ENCODE peak calls at places on chromosomes 13 and 19, in four cellular contexts. D, O, W and X are unnamed samples.

GRCh38 chr19:22545751-22546150 is 88.4 kb upstream of the ZNF492 start:
- DNase-seq in D (peak), O (peak), W (no peak), X (peak)

GRCh38 chr19:58325623-58326022 is 1.2 kb upstream of the ZSCAN22 start:
- DNase-seq in D (no peak), O (no peak), W (no peak), X (no peak)

GRCh38 chr13:39455534-39456175 is 147.3 kb downstream of the LHFPL6 start:
- DNase-seq in D (no peak), O (no peak), W (no peak), X (no peak)

GRCh38 chr13:113546571-113547247 is 37.8 kb upstream of the TFDP1 start:
- DNase-seq in D (no peak), O (no peak), W (no peak), X (no peak)

GRCh38 chr13:102642029-102642428 is 45.2 kb downstream of the TPP2 start:
- DNase-seq in D (no peak), O (no peak), W (no peak), X (no peak)

GRCh38 chr13:45974500-45974899 is 78.0 kb downstream of the ZC3H13 start:
- DNase-seq in D (no peak), O (no peak), W (no peak), X (no peak)

GRCh38 chr19:47521473-47522180 is 6.8 kb upstream of the NAPA start:
- DNase-seq in D (no peak), O (no peak), W (no peak), X (no peak)

GRCh38 chr19:11014403-11014911 is 53.6 kb downstream of the SMARCA4 start:
- DNase-seq in D (no peak), O (no peak), W (no peak), X (no peak)

GRCh38 chr19:1276620-1277007 is 1.3 kb downstream of the FAM174C start:
- DNase-seq in D (no peak), O (no peak), W (no peak), X (no peak)

GRCh38 chr19:18057557-18057956 is 29.2 kb downstream of the IL12RB1 start:
- DNase-seq in D (no peak), O (no peak), W (no peak), X (no peak)

GRCh38 chr13:21625366-21625765 is 21.4 kb upstream of the MICU2 start:
- DNase-seq in D (peak), O (no peak), W (no peak), X (peak)

GRCh38 chr13:60765700-60766411 is 368.8 kb downstream of the TDRD3 start:
- DNase-seq in D (peak), O (no peak), W (no peak), X (peak)

GRCh38 chr13:40490086-40490723 is 176.2 kb downstream of the FOXO1 start:
- DNase-seq in D (no peak), O (no peak), W (no peak), X (no peak)

GRCh38 chr19:1857648-1858326 is 5.6 kb downstream of the KLF16 start:
- DNase-seq in D (no peak), O (no peak), W (no peak), X (no peak)

GRCh38 chr19:5128251-5128931 is 159.5 kb downstream of the KDM4B start:
- DNase-seq in D (no peak), O (peak), W (no peak), X (no peak)

GRCh38 chr13:113150545-113151365 is 7.7 kb upstream of the PROZ start:
- DNase-seq in D (no peak), O (no peak), W (no peak), X (no peak)

GRCh38 chr13:39612023-39612637 is 9.1 kb upstream of the LHFPL6 start:
- DNase-seq in D (peak), O (peak), W (no peak), X (peak)

GRCh38 chr19:41734156-41734555 is 21.2 kb upstream of the CEACAM6 start:
- DNase-seq in D (no peak), O (no peak), W (no peak), X (no peak)
- TF ChIP-seq REST in D (no peak), O (no peak), W (no peak), X (no peak)

GRCh38 chr13:84366484-84366883 is 484.2 kb upstream of the SLITRK1 start:
- DNase-seq in D (no peak), O (no peak), W (no peak), X (no peak)

GRCh38 chr13:84358601-84359000 is 476.3 kb upstream of the SLITRK1 start:
- DNase-seq in D (no peak), O (no peak), W (no peak), X (no peak)

GRCh38 chr13:84362777-84363176 is 480.5 kb upstream of the SLITRK1 start:
- DNase-seq in D (no peak), O (no peak), W (no peak), X (no peak)

GRCh38 chr13:84360843-84361242 is 478.6 kb upstream of the SLITRK1 start:
- DNase-seq in D (no peak), O (no peak), W (no peak), X (no peak)
- TF ChIP-seq CHD4 in D (no peak), O (no peak), W (no peak), X (no peak)

GRCh38 chr19:54424660-54425381 is 9.6 kb downstream of the TTYH1 start:
- DNase-seq in D (no peak), O (peak), W (no peak), X (no peak)
- TF ChIP-seq REST in D (no peak), O (no peak), W (no peak), X (no peak)

GRCh38 chr19:23817519-23817918 is 58.8 kb upstream of the ZNF681 start:
- DNase-seq in D (peak), O (peak), W (no peak), X (peak)

GRCh38 chr19:23823952-23824389 is 65.3 kb upstream of the ZNF681 start:
- DNase-seq in D (peak), O (no peak), W (peak), X (peak)

DNA sequence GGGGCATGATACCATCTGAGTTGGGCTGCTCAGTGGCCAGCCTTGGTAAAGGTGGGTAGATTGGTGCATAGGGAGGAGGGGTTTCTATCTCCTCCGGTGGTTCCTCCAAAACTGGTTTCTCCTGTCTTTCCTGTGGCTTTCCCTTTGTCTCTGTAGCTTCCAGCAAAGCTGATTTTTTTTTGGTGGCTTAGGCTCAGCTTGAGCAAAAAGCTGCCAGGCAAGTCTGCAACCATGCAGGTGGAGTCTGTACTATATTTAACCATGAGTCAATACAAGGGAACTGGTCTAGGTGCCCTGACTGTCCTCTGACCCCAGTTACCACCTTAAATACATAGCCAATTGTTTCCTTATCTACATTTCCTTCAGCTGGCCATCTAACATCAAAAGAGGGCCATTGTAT is 64.0 kb upstream of the ZNF681 start:
- DNase-seq in D (no peak), O (no peak), W (no peak), X (no peak)
- TF ChIP-seq CHD4 in D (no peak), O (no peak), W (no peak), X (no peak)

DNA sequence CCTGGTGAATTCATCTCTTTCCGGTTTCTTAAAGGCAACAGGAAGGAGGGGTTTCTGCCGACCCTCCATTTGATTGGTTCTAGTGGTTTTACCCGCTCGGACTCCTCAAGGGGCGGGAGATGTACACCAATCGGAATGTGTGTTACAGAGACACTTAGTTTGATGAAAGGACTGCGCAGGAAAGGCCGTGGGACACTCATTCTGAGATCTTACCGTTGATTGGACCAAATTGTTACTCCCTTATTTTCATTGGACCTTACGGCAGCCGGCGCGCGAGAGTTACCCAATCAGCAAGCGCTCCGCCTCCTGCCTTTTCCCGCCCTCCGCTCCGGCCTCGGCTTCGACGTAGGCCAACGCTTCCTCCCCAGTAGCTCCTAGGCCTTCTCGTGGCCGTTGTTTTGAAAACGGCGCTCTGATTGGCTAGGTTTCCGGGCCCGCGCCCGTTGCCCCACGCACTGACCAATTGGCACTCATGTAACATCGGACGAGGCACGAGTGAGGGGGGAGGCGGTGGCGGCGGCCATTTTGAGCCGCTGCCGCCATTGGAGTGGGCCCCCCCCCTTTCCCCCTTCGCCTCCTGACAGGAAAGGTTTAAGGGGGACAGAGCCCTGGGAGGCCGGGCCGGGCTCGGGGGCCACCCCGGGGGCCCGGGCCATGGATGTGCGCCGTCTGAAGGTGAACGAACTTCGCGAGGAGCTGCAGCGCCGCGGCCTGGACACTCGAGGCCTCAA is at the start of gene HNRNPUL1:
- DNase-seq in D (peak), O (peak), W (peak), X (peak)
- TF ChIP-seq REST in D (peak), O (peak), W (no peak), X (no peak)

GRCh38 chr19:49643466-49643865 is 1.5 kb downstream of the SCAF1 start:
- DNase-seq in D (no peak), O (peak), W (no peak), X (no peak)
- TF ChIP-seq CHD4 in D (no peak), O (no peak), W (no peak), X (no peak)

DNA sequence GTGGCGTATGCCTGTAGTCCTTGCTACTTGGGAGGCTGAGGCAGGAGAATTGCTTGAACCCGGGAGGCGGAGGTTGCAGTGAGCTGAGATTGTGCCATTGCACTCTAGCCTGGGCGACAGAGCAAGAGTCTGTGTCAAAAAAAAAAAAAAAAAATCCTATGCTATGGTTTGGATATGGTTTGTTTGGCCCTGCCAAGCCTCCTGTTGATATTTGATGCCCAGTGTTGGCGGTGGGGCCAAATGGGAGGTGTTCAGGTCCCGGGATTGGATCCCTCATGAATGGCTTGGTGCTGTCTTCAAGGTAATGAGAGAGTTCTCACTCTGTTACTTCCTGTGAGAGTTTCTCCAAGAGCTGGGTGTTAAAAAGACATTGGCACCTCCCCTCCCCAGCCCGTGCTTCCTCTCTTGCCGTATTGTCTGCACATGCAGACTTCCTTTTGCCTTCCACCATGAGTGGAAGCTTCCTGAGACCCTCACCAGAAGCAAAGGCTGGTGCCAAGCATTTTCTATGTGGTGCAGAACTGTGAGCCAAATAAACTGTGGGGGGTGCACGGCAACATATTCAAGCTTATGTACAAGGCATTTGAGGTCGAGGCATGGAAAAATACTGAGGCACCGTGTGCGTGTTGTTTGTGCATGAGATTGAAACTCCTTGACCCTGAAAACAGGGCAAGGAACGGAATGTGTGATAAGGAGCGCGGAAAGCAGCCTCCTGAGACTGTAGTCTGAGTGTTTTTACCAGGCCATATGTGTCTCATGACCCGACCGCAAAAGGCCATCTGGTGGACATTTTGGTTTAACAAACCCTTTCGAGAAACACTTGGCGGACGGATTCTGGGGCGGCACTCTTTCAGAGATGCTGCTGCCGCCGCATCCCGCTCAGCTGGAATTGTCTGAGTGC is 7.3 kb downstream of the SIGLEC9 start:
- DNase-seq in D (peak), O (peak), W (no peak), X (no peak)
- TF ChIP-seq REST in D (no peak), O (no peak), W (no peak), X (no peak)

DNA sequence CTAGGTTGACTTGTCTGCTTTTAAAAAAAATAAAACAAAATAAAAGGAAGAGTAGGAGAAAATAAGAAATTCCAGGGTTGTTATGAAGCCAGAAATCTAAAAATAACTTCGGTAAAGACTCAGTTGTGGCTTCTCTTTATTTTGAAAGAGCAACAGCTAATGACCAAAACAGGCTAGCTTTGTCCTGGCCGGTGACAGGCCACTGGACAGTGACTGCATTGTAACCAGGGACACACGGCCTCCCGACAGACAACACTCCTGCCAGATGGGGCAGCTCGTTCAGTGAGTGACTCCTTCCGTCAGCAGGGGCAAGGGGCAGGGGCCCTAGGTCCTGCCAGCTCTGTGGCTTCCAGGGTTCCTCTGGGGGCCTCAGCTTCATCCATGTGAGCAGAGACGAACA is 173.4 kb downstream of the KATNAL1 start:
- DNase-seq in D (no peak), O (no peak), W (no peak), X (no peak)
- TF ChIP-seq CHD4 in D (no peak), O (no peak), W (no peak), X (no peak)